ENCODE peak calls at places on chromosomes 6 and 20, in five cellular contexts. P is adrenal gland, U is right atrium auricular region, V is ascending aorta, T is brain microvascular endothelial cell. X is an unnamed sample. For H3K27me3, the result is how much of the 10 kb centered on the place peaks cover.

GRCh38 chr6:39137235-39137634 is 22.2 kb upstream of the SAYSD1 start:
- DNase-seq in P (no peak), U (no peak), V (no peak), T (peak), X (no peak)

GRCh38 chr6:25107218-25107617 is 171.5 kb upstream of the RIPOR2 start:
- DNase-seq in P (no peak), U (no peak), V (no peak), T (no peak), X (no peak)

GRCh38 chr20:39108746-39109145 is 146.6 kb downstream of the DHX35 start:
- DNase-seq in P (no peak), U (no peak), V (no peak), T (no peak), X (no peak)

GRCh38 chr6:55643868-55644267 is 64.9 kb upstream of the HMGCLL1 start:
- DNase-seq in P (no peak), U (no peak), V (no peak), T (no peak), X (no peak)

GRCh38 chr20:3156811-3157619 is 2.6 kb downstream of the FASTKD5 start:
- DNase-seq in P (no peak), U (no peak), V (no peak), T (no peak), X (no peak)

GRCh38 chr6:27901801-27902200 is 10.4 kb downstream of the OR2B2 start:
- DNase-seq in P (no peak), U (no peak), V (no peak), T (no peak), X (no peak)

GRCh38 chr20:56778765-56779195 is 149.7 kb downstream of the TFAP2C start:
- DNase-seq in P (peak), U (no peak), V (no peak), T (peak), X (peak)

GRCh38 chr20:7094438-7094997 is 327.0 kb downstream of the BMP2 start:
- DNase-seq in P (no peak), U (no peak), V (no peak), T (peak), X (no peak)

GRCh38 chr6:12354499-12354898 is 64.3 kb downstream of the EDN1 start:
- DNase-seq in P (peak), U (no peak), V (peak), T (peak), X (no peak)

GRCh38 chr6:40845588-40845987 is 193.4 kb downstream of the UNC5CL start:
- DNase-seq in P (peak), U (no peak), V (no peak), T (peak), X (no peak)

GRCh38 chr6:55182016-55182650 is 7.8 kb downstream of the HCRTR2 start:
- DNase-seq in P (no peak), U (no peak), V (no peak), T (no peak), X (no peak)

GRCh38 chr6:123127807-123128206 is 131.8 kb downstream of the CLVS2 start:
- DNase-seq in P (no peak), U (no peak), V (no peak), T (no peak), X (no peak)

DNA sequence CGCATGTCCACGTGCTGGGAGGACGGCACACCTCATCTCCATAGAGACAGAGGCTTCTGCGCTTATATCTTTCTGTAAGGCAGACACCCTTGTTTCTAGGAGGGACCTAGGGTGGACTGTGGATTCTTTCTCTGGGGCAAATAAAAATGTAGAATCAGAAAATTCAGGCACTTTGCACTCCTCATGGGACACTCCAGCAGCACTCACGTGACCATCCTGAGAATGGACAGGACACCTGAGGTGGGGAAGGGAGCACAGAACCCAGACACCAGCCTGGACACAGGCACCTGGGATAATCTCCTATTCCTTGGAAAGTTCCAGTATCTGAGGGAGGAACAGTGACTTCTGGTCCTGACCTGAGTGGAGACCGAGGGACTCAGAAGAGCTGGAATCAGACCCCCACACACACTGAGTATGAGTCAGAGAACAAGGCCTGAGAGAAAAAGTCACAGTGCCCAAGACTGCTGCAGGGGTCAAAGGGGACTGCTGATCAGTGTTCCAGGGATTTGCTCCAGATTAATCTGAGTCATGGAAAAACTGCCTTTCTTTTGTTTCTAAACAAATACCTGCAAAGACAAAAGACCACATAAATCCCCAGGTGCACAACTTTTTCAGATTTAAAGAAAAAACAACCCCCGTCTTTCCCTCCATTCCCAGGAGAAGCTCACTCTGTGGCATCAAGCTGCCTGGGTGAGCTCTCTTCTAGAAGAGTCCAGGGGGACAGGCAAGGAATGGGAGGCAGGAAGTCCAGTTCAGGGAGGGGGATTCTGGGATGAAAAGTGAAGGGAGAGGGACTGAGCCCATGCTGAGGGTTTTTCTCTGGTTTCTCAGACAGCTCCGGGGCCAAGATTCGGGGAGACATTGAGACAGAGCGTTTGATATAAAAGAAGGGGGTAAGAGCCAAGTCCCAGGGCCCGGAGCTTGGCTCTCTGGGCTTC is 35.6 kb upstream of the MICB start:
- DNase-seq in P (no peak), U (no peak), V (no peak), T (no peak), X (no peak)
- H3K4me3 ChIP-seq in P (peak), U (peak), V (peak), T (peak), X (peak)

GRCh38 chr20:6095409-6095808 is 27.4 kb downstream of the FERMT1 start:
- DNase-seq in P (no peak), U (no peak), V (no peak), T (no peak), X (no peak)

GRCh38 chr20:6094565-6094964 is 28.3 kb downstream of the FERMT1 start:
- DNase-seq in P (no peak), U (no peak), V (no peak), T (no peak), X (no peak)

GRCh38 chr20:6091661-6092060 is 31.2 kb downstream of the FERMT1 start:
- DNase-seq in P (no peak), U (no peak), V (no peak), T (no peak), X (no peak)

GRCh38 chr20:6094038-6094437 is 28.8 kb downstream of the FERMT1 start:
- DNase-seq in P (no peak), U (no peak), V (no peak), T (no peak), X (no peak)
- H3K27me3 ChIP-seq in P (under half), U (under half), V (under half), T (under half), X (under half)

GRCh38 chr6:51213806-51214205 is 395.1 kb downstream of the TFAP2B start:
- DNase-seq in P (no peak), U (no peak), V (no peak), T (no peak), X (no peak)
- H3K4me3 ChIP-seq in P (no peak), U (no peak), V (no peak), T (peak), X (no peak)

DNA sequence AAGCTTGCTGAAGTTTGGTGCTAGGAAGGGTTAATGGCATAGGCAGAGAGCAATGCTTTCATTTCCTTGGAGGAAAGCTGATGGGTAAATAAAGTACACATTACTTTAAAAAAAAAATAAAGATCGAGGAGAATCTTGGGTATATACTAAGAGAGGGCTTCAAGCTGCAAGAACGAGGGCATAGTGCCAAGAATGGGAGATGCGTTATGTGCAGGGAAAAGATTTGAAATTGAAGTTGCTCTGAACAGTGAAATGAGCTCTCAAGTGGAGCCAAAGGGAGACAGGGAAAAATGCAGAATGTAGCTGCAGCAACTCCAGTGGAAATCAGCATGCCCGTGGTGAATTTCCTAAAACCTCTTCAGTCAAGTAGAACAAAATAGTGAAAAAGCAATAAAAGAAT is 11.4 kb upstream of the COL9A1 start:
- DNase-seq in P (no peak), U (no peak), V (no peak), T (no peak), X (no peak)
- H3K27me3 ChIP-seq in P (under half), U (under half), V (under half), T (under half), X (under half)

GRCh38 chr6:136088693-136089092 is 161.4 kb downstream of the MTFR2 start:
- DNase-seq in P (no peak), U (no peak), V (no peak), T (no peak), X (no peak)

GRCh38 chr6:136087986-136088385 is 162.1 kb downstream of the MTFR2 start:
- DNase-seq in P (no peak), U (no peak), V (no peak), T (peak), X (no peak)

GRCh38 chr6:136084403-136084802 is 165.7 kb downstream of the MTFR2 start:
- DNase-seq in P (no peak), U (no peak), V (no peak), T (no peak), X (no peak)

GRCh38 chr6:136085370-136086115 is 164.6 kb downstream of the MTFR2 start:
- DNase-seq in P (no peak), U (no peak), V (no peak), T (no peak), X (no peak)

DNA sequence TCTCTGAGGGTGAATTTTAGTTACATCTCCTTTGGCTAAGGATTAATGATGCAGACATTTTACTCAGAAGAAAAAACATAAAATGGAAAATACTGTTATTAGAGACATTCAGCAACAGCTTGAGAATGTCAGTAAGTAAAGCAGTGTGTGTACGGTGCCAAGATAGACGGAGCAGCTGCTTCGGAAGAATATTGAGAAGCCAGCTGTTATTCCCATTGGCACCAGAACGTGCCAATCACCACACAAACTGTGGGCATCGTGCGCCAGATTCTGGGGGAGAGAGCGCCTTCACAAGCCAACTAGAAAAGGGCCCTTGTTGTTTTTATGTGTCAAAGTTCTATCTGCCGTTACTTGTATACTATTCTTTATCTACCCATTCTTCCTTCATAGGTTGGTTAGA is 163.4 kb downstream of the MTFR2 start:
- DNase-seq in P (no peak), U (no peak), V (no peak), T (no peak), X (no peak)
- H3K4me3 ChIP-seq in P (no peak), U (no peak), V (no peak), T (no peak), X (peak)

X was measured in left ventricle myocardium inferior.